ENCODE peak calls at places on chromosome 11, in seven cellular contexts. One of them, this sample, is unnamed.

GRCh38 chr11:32884770-32885384 is 7.7 kb upstream of the QSER1 start:
- DNase-seq in left lung: no peak
- DNase-seq in uterus: no peak
- DNase-seq in stomach: no peak
- DNase-seq in GM12865: peak
- DNase-seq in NT2/D1: no peak
- DNase-seq in stimulated activated CD8-positive, alpha-beta memory T cell treated with anti-CD3 and anti-CD28 coated beads, Interleukin-12 subunit alpha, Interleukin-12 subunit beta, amount 100 ng/mL, for 4 hours: no peak
- DNase-seq in this sample: no peak

GRCh38 chr11:12050470-12050891 is 42.1 kb upstream of the DKK3 start:
- DNase-seq in GM12865: no peak
- DNase-seq in stomach: no peak
- DNase-seq in left lung: no peak
- DNase-seq in uterus: no peak
- DNase-seq in NT2/D1: no peak
- DNase-seq in stimulated activated CD8-positive, alpha-beta memory T cell treated with anti-CD3 and anti-CD28 coated beads, Interleukin-12 subunit alpha, Interleukin-12 subunit beta, amount 100 ng/mL, for 4 hours: no peak
- DNase-seq in this sample: no peak

GRCh38 chr11:12979928-12980689 is 29.0 kb upstream of the RASSF10 start:
- DNase-seq in left lung: no peak
- DNase-seq in NT2/D1: no peak
- DNase-seq in stimulated activated CD8-positive, alpha-beta memory T cell treated with anti-CD3 and anti-CD28 coated beads, Interleukin-12 subunit alpha, Interleukin-12 subunit beta, amount 100 ng/mL, for 4 hours: no peak
- DNase-seq in stomach: no peak
- DNase-seq in uterus: no peak
- DNase-seq in GM12865: no peak
- DNase-seq in this sample: no peak

GRCh38 chr11:3807856-3808845 is at the start of gene PGAP2:
- DNase-seq in GM12865: peak
- DNase-seq in left lung: peak
- DNase-seq in uterus: peak
- DNase-seq in NT2/D1: peak
- DNase-seq in stomach: peak
- DNase-seq in stimulated activated CD8-positive, alpha-beta memory T cell treated with anti-CD3 and anti-CD28 coated beads, Interleukin-12 subunit alpha, Interleukin-12 subunit beta, amount 100 ng/mL, for 4 hours: peak
- DNase-seq in this sample: peak

GRCh38 chr11:86218125-86219081 is 26.1 kb upstream of the EED start:
- DNase-seq in stimulated activated CD8-positive, alpha-beta memory T cell treated with anti-CD3 and anti-CD28 coated beads, Interleukin-12 subunit alpha, Interleukin-12 subunit beta, amount 100 ng/mL, for 4 hours: peak
- DNase-seq in uterus: peak
- DNase-seq in NT2/D1: peak
- DNase-seq in left lung: no peak
- DNase-seq in GM12865: peak
- DNase-seq in stomach: peak
- DNase-seq in this sample: peak

GRCh38 chr11:9951714-9952275 is 287.9 kb downstream of the SWAP70 start:
- DNase-seq in left lung: no peak
- DNase-seq in GM12865: no peak
- DNase-seq in stomach: no peak
- DNase-seq in NT2/D1: no peak
- DNase-seq in uterus: peak
- DNase-seq in stimulated activated CD8-positive, alpha-beta memory T cell treated with anti-CD3 and anti-CD28 coated beads, Interleukin-12 subunit alpha, Interleukin-12 subunit beta, amount 100 ng/mL, for 4 hours: no peak
- DNase-seq in this sample: no peak

GRCh38 chr11:3056296-3057068 is 741 bp downstream of the CARS1 start:
- DNase-seq in stimulated activated CD8-positive, alpha-beta memory T cell treated with anti-CD3 and anti-CD28 coated beads, Interleukin-12 subunit alpha, Interleukin-12 subunit beta, amount 100 ng/mL, for 4 hours: peak
- DNase-seq in NT2/D1: no peak
- DNase-seq in GM12865: peak
- DNase-seq in stomach: peak
- DNase-seq in left lung: no peak
- DNase-seq in uterus: no peak
- DNase-seq in this sample: no peak

GRCh38 chr11:124174001-124174400 is 9.1 kb upstream of the OR10D3 start:
- DNase-seq in left lung: no peak
- DNase-seq in GM12865: no peak
- DNase-seq in stimulated activated CD8-positive, alpha-beta memory T cell treated with anti-CD3 and anti-CD28 coated beads, Interleukin-12 subunit alpha, Interleukin-12 subunit beta, amount 100 ng/mL, for 4 hours: no peak
- DNase-seq in uterus: no peak
- DNase-seq in NT2/D1: peak
- DNase-seq in stomach: no peak
- DNase-seq in this sample: no peak

GRCh38 chr11:19781351-19781750 is 68.7 kb downstream of the NAV2 start:
- DNase-seq in NT2/D1: no peak
- DNase-seq in uterus: no peak
- DNase-seq in left lung: no peak
- DNase-seq in GM12865: no peak
- DNase-seq in stomach: no peak
- DNase-seq in stimulated activated CD8-positive, alpha-beta memory T cell treated with anti-CD3 and anti-CD28 coated beads, Interleukin-12 subunit alpha, Interleukin-12 subunit beta, amount 100 ng/mL, for 4 hours: no peak
- DNase-seq in this sample: no peak

GRCh38 chr11:70463478-70464255 is 65.3 kb downstream of the CTTN start:
- DNase-seq in NT2/D1: no peak
- DNase-seq in stomach: no peak
- DNase-seq in uterus: no peak
- DNase-seq in stimulated activated CD8-positive, alpha-beta memory T cell treated with anti-CD3 and anti-CD28 coated beads, Interleukin-12 subunit alpha, Interleukin-12 subunit beta, amount 100 ng/mL, for 4 hours: no peak
- DNase-seq in left lung: peak
- DNase-seq in GM12865: no peak
- DNase-seq in this sample: no peak

GRCh38 chr11:14539867-14540475 is 19.8 kb upstream of the PSMA1 start:
- DNase-seq in stimulated activated CD8-positive, alpha-beta memory T cell treated with anti-CD3 and anti-CD28 coated beads, Interleukin-12 subunit alpha, Interleukin-12 subunit beta, amount 100 ng/mL, for 4 hours: no peak
- DNase-seq in left lung: no peak
- DNase-seq in stomach: no peak
- DNase-seq in NT2/D1: no peak
- DNase-seq in uterus: no peak
- DNase-seq in GM12865: peak
- DNase-seq in this sample: no peak